ENCODE peak calls at places on chromosomes 3 and 15, in eight cellular contexts. A, Q, F, V, L, K, T and U are unnamed samples.
A peak's percentile ranks its signal among the peaks of the same experiment; 100 is the strongest.

GRCh38 chr3:187770224-187770623 is 25.0 kb upstream of the BCL6 start:
- DNase-seq in A (no peak), Q (no peak), F (no peak), V (no peak), L (no peak), K (no peak), T (no peak), U (no peak)

GRCh38 chr3:31102196-31102879 is 207.9 kb upstream of the GADL1 start:
- DNase-seq in A (no peak), Q (no peak), F (no peak), V (no peak), L (no peak), K (no peak), T (no peak), U (no peak)

GRCh38 chr15:29517829-29518228 is 248.2 kb upstream of the NSMCE3 start:
- DNase-seq in A (no peak), Q (no peak), F (no peak), V (no peak), L (no peak), K (no peak), T (no peak), U (no peak)

GRCh38 chr3:8658326-8659212 is 14.0 kb upstream of the SSUH2 start:
- DNase-seq in A (no peak), Q (peak; percentile 71), F (peak; percentile 95), V (peak; percentile 15), L (peak; percentile 96), K (peak; percentile 44), T (peak; percentile 81), U (peak; percentile 79)

GRCh38 chr3:150830094-150830681 is 67.2 kb upstream of the SIAH2 start:
- DNase-seq in A (peak; percentile 15), Q (no peak), F (no peak), V (no peak), L (no peak), K (no peak), T (peak; percentile 32), U (no peak)

GRCh38 chr3:112512320-112512719 is 13.0 kb upstream of the BTLA start:
- DNase-seq in A (no peak), Q (no peak), F (no peak), V (no peak), L (no peak), K (no peak), T (peak; percentile 7), U (no peak)

GRCh38 chr15:70025413-70026296 is 72.1 kb downstream of the TLE3 start:
- DNase-seq in A (no peak), Q (no peak), F (no peak), V (no peak), L (no peak), K (no peak), T (no peak), U (no peak)

GRCh38 chr3:127849368-127849767 is 27.1 kb upstream of the MGLL start:
- DNase-seq in A (no peak), Q (no peak), F (no peak), V (no peak), L (no peak), K (no peak), T (no peak), U (no peak)

GRCh38 chr15:35358824-35359223 is 187.1 kb downstream of the DPH6 start:
- DNase-seq in A (no peak), Q (no peak), F (no peak), V (no peak), L (no peak), K (no peak), T (no peak), U (no peak)

GRCh38 chr3:87351913-87352312 is 75.5 kb upstream of the POU1F1 start:
- DNase-seq in A (no peak), Q (no peak), F (no peak), V (no peak), L (no peak), K (no peak), T (no peak), U (no peak)

GRCh38 chr3:196292281-196292923 is 4.9 kb upstream of the PCYT1A start:
- DNase-seq in A (no peak), Q (no peak), F (no peak), V (no peak), L (no peak), K (no peak), T (no peak), U (no peak)

GRCh38 chr3:111045564-111045963 is 26.1 kb upstream of the NECTIN3 start:
- DNase-seq in A (no peak), Q (no peak), F (no peak), V (no peak), L (no peak), K (no peak), T (no peak), U (no peak)

GRCh38 chr3:76997733-76998132 is 42.2 kb upstream of the ROBO2 start:
- DNase-seq in A (no peak), Q (no peak), F (no peak), V (no peak), L (no peak), K (no peak), T (no peak), U (no peak)

GRCh38 chr15:44101944-44102343 is 93.1 kb downstream of the FRMD5 start:
- DNase-seq in A (no peak), Q (no peak), F (no peak), V (no peak), L (no peak), K (no peak), T (peak; percentile 8), U (no peak)

GRCh38 chr15:39746714-39747276 is 35.8 kb downstream of the FSIP1 start:
- DNase-seq in A (no peak), Q (no peak), F (no peak), V (no peak), L (no peak), K (no peak), T (no peak), U (no peak)
- TF ChIP-seq CTCF in A (no peak), Q (no peak), F (no peak), V (no peak), L (no peak), K (no peak), T (no peak), U (no peak)

DNA sequence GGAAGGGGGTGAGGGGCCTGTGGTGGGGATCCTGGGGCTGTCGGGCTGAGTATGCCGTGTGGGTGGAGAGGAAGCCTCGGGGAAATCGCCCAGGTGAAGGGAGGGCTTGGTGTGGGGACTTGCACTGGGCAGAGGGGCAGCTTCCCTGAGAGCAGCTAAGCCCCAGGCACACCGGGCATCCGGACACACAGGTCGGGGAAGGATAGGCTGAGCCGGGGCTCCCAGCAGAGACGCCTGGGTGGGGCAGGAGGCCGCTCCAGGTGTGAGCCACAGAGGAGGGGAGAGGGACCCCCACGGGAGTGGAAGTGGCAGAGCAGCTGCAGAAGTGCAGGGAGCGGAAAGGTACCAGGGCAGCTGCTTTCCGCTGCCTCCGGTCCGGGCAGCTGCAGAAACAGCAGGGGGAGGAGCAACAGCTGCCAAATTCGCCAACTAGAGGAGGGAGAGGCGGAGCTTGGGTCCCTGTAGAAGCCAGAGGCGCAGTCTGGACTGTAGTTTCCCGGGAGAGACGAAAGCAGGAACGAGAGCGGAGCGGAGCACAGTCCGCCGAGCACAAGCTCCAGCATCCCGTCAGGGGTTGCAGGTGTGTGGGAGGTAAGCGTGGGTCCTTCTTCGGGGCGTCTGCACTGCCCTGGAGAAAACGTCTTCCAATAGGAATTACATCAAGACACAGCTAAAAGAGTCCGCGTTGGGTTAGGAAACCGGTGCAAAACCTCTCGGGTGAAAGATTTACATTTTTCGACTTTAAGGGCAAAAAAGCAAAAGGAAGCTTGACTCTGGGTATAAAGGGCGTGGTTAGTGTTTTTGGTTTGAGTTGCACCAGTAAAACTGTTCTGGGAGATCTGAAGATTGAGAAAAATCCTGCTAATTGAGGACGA is at the start of gene SERPINI1:
- DNase-seq in A (peak; percentile 82), Q (peak; percentile 97), F (peak; percentile 93), V (peak; percentile 92), L (peak; percentile 93), K (peak; percentile 90), T (peak; percentile 85), U (peak; percentile 93)
- TF ChIP-seq POLR2A in A (peak; percentile 48), Q (peak; percentile 97), F (no peak), V (peak; percentile 76), L (no peak), K (peak; percentile 54), T (peak; percentile 68), U (peak; percentile 51)

GRCh38 chr3:59366218-59366617 is 316.4 kb upstream of the CFAP20DC start:
- DNase-seq in A (no peak), Q (no peak), F (no peak), V (no peak), L (no peak), K (no peak), T (no peak), U (no peak)

GRCh38 chr3:59374091-59374490 is 324.3 kb upstream of the CFAP20DC start:
- DNase-seq in A (no peak), Q (no peak), F (no peak), V (no peak), L (no peak), K (no peak), T (no peak), U (no peak)

GRCh38 chr3:59367150-59367549 is 317.3 kb upstream of the CFAP20DC start:
- DNase-seq in A (no peak), Q (no peak), F (no peak), V (no peak), L (no peak), K (no peak), T (no peak), U (no peak)

GRCh38 chr3:59364471-59364870 is 314.6 kb upstream of the CFAP20DC start:
- DNase-seq in A (no peak), Q (no peak), F (no peak), V (no peak), L (no peak), K (no peak), T (no peak), U (no peak)

DNA sequence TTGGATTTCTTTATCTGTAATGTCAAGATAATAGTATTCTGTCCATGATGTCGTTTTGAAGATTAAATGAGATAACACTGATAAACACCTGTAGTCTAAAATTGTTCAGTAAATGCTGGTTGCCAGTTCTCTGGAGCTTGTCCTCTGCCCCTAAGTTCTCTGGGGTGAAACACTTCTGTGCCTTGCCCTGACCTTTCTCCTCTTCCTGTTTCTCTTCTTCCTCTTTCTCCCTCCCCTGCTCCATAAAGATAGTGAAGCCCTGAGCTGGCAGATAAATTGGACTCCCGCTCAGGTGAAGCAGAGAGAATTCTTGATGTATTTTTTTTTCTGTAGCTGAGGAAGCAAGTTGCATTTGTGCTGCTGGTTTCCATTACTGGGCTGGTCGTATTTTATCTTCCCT is 319.1 kb upstream of the CFAP20DC start:
- DNase-seq in A (no peak), Q (no peak), F (no peak), V (no peak), L (no peak), K (no peak), T (no peak), U (no peak)
- H3K4me1 ChIP-seq in A (no peaks in the 10 kb centered on the region), Q (no peaks in the 10 kb centered on the region), F (no peaks in the 10 kb centered on the region), V (no peaks in the 10 kb centered on the region), L (no peaks in the 10 kb centered on the region), K (no peaks in the 10 kb centered on the region), T (no peaks in the 10 kb centered on the region), U (no peaks in the 10 kb centered on the region)

GRCh38 chr15:62020576-62021160 is 39.6 kb downstream of the VPS13C start:
- DNase-seq in A (no peak), Q (no peak), F (no peak), V (no peak), L (no peak), K (no peak), T (no peak), U (no peak)

GRCh38 chr15:62026707-62027565 is 33.3 kb downstream of the VPS13C start:
- DNase-seq in A (no peak), Q (no peak), F (no peak), V (no peak), L (no peak), K (no peak), T (no peak), U (no peak)

GRCh38 chr15:62027916-62028315 is 32.3 kb downstream of the VPS13C start:
- DNase-seq in A (no peak), Q (no peak), F (no peak), V (no peak), L (no peak), K (no peak), T (no peak), U (no peak)

GRCh38 chr15:62021991-62022600 is 38.2 kb downstream of the VPS13C start:
- DNase-seq in A (peak; percentile 3), Q (no peak), F (no peak), V (no peak), L (no peak), K (no peak), T (peak; percentile 23), U (no peak)
- TF ChIP-seq CTCF in A (peak; percentile 68), Q (no peak), F (no peak), V (no peak), L (no peak), K (no peak), T (peak; percentile 52), U (no peak)